ENCODE peak calls at places on chromosomes 16 and 17, in ten cellular contexts. One of them, this sample, is unnamed. For H3K4me1, the result is how much of the 10 kb centered on the place peaks cover.

GRCh38 chr17:68195667-68196393 is 52.0 kb upstream of the AMZ2 start:
- DNase-seq in GM23338: peak
- DNase-seq in spleen: peak
- DNase-seq in vagina: peak
- DNase-seq in SK-N-SH: peak
- DNase-seq in prostate gland: no peak
- DNase-seq in transverse colon: no peak
- DNase-seq in HCT116: no peak
- DNase-seq in sigmoid colon: no peak
- DNase-seq in suprapubic skin: no peak
- DNase-seq in this sample: no peak

GRCh38 chr16:81790277-81790676 is 11.2 kb downstream of the PLCG2 start:
- DNase-seq in GM23338: no peak
- DNase-seq in spleen: no peak
- DNase-seq in vagina: no peak
- DNase-seq in SK-N-SH: no peak
- DNase-seq in prostate gland: no peak
- DNase-seq in transverse colon: no peak
- DNase-seq in HCT116: no peak
- DNase-seq in sigmoid colon: no peak
- DNase-seq in suprapubic skin: no peak
- DNase-seq in this sample: no peak

GRCh38 chr16:88685156-88686061 is 898 bp downstream of the SNAI3 start:
- DNase-seq in GM23338: peak
- DNase-seq in spleen: peak
- DNase-seq in vagina: no peak
- DNase-seq in SK-N-SH: peak
- DNase-seq in prostate gland: no peak
- DNase-seq in transverse colon: peak
- DNase-seq in HCT116: no peak
- DNase-seq in sigmoid colon: no peak
- DNase-seq in suprapubic skin: no peak
- DNase-seq in this sample: no peak

GRCh38 chr16:88454315-88455057 is 1.4 kb downstream of the ZFPM1 start:
- DNase-seq in GM23338: peak
- DNase-seq in spleen: peak
- DNase-seq in vagina: no peak
- DNase-seq in SK-N-SH: peak
- DNase-seq in prostate gland: no peak
- DNase-seq in transverse colon: peak
- DNase-seq in HCT116: no peak
- DNase-seq in sigmoid colon: no peak
- DNase-seq in suprapubic skin: no peak
- DNase-seq in this sample: peak

GRCh38 chr17:40341808-40342574 is 22.5 kb downstream of the GJD3 start:
- DNase-seq in GM23338: peak
- DNase-seq in spleen: peak
- DNase-seq in vagina: no peak
- DNase-seq in SK-N-SH: peak
- DNase-seq in prostate gland: peak
- DNase-seq in transverse colon: peak
- DNase-seq in HCT116: no peak
- DNase-seq in sigmoid colon: peak
- DNase-seq in suprapubic skin: peak
- DNase-seq in this sample: peak

GRCh38 chr17:5050281-5050680 is 15.1 kb upstream of the SLC52A1 start:
- DNase-seq in GM23338: no peak
- DNase-seq in spleen: no peak
- DNase-seq in vagina: no peak
- DNase-seq in SK-N-SH: no peak
- DNase-seq in prostate gland: no peak
- DNase-seq in transverse colon: no peak
- DNase-seq in HCT116: no peak
- DNase-seq in sigmoid colon: no peak
- DNase-seq in suprapubic skin: no peak
- DNase-seq in this sample: no peak

GRCh38 chr17:32275060-32276042 is 9.7 kb downstream of the RHBDL3 start:
- DNase-seq in GM23338: peak
- DNase-seq in spleen: no peak
- DNase-seq in vagina: no peak
- DNase-seq in SK-N-SH: peak
- DNase-seq in prostate gland: no peak
- DNase-seq in transverse colon: no peak
- DNase-seq in HCT116: peak
- DNase-seq in sigmoid colon: no peak
- DNase-seq in suprapubic skin: no peak
- DNase-seq in this sample: no peak

GRCh38 chr16:82603784-82604411 is 22.9 kb upstream of the CDH13 start:
- DNase-seq in GM23338: peak
- DNase-seq in spleen: no peak
- DNase-seq in vagina: no peak
- DNase-seq in SK-N-SH: no peak
- DNase-seq in prostate gland: peak
- DNase-seq in transverse colon: peak
- DNase-seq in HCT116: peak
- DNase-seq in sigmoid colon: no peak
- DNase-seq in suprapubic skin: no peak
- DNase-seq in this sample: peak

GRCh38 chr17:42342242-42343008 is 45.8 kb downstream of the STAT3 start:
- DNase-seq in GM23338: no peak
- DNase-seq in spleen: no peak
- DNase-seq in vagina: no peak
- DNase-seq in SK-N-SH: no peak
- DNase-seq in prostate gland: no peak
- DNase-seq in transverse colon: no peak
- DNase-seq in HCT116: no peak
- DNase-seq in sigmoid colon: peak
- DNase-seq in suprapubic skin: no peak
- DNase-seq in this sample: no peak

GRCh38 chr17:64025732-64026294 is 5.4 kb upstream of the ICAM2 start:
- DNase-seq in GM23338: peak
- DNase-seq in spleen: peak
- DNase-seq in vagina: peak
- DNase-seq in SK-N-SH: peak
- DNase-seq in prostate gland: peak
- DNase-seq in transverse colon: peak
- DNase-seq in HCT116: peak
- DNase-seq in sigmoid colon: peak
- DNase-seq in suprapubic skin: peak
- DNase-seq in this sample: peak

GRCh38 chr17:64024215-64024654 is 3.8 kb upstream of the ICAM2 start:
- DNase-seq in GM23338: no peak
- DNase-seq in spleen: no peak
- DNase-seq in vagina: no peak
- DNase-seq in SK-N-SH: no peak
- DNase-seq in prostate gland: no peak
- DNase-seq in transverse colon: no peak
- DNase-seq in HCT116: no peak
- DNase-seq in sigmoid colon: peak
- DNase-seq in suprapubic skin: no peak
- DNase-seq in this sample: no peak

GRCh38 chr17:64028874-64029464 is 8.5 kb upstream of the ICAM2 start:
- DNase-seq in GM23338: peak
- DNase-seq in spleen: peak
- DNase-seq in vagina: no peak
- DNase-seq in SK-N-SH: peak
- DNase-seq in prostate gland: peak
- DNase-seq in transverse colon: peak
- DNase-seq in HCT116: peak
- DNase-seq in sigmoid colon: peak
- DNase-seq in suprapubic skin: no peak
- DNase-seq in this sample: peak

GRCh38 chr17:64022631-64023063 is 2.2 kb upstream of the ICAM2 start:
- DNase-seq in GM23338: no peak
- DNase-seq in spleen: no peak
- DNase-seq in vagina: peak
- DNase-seq in SK-N-SH: no peak
- DNase-seq in prostate gland: no peak
- DNase-seq in transverse colon: no peak
- DNase-seq in HCT116: no peak
- DNase-seq in sigmoid colon: peak
- DNase-seq in suprapubic skin: no peak
- DNase-seq in this sample: no peak

DNA sequence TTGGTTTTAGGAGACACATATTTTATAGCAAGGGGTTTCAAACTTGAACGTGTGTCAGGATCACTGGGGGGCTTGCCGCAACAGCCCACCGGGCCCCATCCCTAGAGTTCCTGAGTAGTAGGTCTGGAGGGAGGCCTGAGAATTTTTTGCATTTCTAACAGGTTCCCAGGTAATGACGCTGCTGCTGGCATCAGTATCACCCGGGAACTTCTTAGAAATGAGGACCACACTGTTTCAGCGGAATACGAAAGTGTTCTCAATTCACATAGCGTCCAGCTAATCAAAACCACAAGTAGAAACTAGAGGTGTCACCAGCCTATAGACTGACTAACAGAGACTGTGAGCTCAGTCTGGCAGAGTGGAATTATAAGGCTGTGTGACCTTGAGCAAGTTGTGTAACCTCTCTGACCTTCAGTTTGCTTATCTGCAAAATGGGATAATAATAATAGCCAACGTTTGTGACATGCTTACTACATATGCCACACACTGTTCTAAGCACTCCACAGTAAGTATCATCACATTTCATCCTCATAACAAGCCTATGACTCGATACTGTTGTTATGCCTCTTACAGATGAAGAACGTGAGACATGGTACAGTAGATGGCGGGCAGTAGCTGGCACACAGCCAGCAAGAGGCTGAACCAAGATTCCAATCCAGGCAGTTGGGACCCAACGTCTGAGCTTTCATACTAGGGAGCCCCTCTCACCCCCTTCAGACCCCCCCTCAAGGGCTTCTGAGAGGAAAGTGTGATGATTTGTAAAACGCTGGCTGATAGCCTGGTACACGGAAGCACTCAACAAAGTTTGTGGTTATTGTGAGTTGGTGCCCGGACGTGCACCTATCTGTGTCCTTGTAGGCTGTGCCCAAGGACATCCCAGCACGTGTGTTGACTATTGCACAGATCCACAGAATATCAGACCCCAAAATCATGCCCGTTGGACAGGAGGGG is 4.6 kb upstream of the ICAM2 start:
- DNase-seq in GM23338: no peak
- DNase-seq in spleen: no peak
- DNase-seq in vagina: peak
- DNase-seq in SK-N-SH: no peak
- DNase-seq in prostate gland: no peak
- DNase-seq in transverse colon: no peak
- DNase-seq in HCT116: no peak
- DNase-seq in sigmoid colon: peak
- DNase-seq in suprapubic skin: peak
- DNase-seq in this sample: no peak
- H3K4me1 ChIP-seq in GM23338: under half
- H3K4me1 ChIP-seq in spleen: half or more
- H3K4me1 ChIP-seq in vagina: under half
- H3K4me1 ChIP-seq in SK-N-SH: under half
- H3K4me1 ChIP-seq in prostate gland: under half
- H3K4me1 ChIP-seq in transverse colon: under half
- H3K4me1 ChIP-seq in HCT116: under half
- H3K4me1 ChIP-seq in sigmoid colon: under half
- H3K4me1 ChIP-seq in suprapubic skin: under half
- H3K4me1 ChIP-seq in this sample: under half

DNA sequence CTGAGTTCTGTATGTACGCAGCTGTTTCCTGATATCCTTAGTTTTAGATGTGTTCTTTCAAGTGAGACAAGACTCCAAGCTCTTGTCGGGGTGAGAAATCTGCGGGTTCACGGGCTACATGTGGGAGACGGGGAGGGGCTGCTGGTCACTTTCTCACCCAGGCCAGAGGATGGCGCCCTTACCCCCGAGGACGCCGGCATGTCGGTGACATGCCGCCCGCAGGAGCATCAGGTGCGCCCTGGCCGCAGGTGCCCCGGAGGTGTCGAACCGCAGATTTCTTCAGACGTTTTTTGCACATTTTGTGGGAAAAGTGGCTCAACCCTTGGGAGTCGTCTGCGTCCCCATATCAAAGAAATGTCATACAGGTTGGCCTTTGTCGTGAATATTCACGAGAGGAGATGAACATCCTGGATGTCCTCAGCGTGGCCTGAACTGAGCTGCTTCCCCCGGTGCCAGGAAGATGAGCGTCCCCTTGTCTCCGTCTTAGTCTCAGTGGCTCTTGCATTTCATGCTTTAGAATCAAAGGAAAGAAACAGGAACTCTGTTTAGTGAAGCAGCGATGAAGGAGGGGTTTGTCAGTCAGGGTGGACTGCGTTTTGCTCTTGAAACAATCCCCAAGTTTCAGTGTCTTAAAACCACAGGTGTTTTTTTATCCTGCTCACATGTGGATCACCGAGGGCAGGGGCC is 75.3 kb upstream of the ZNF750 start:
- DNase-seq in GM23338: peak
- DNase-seq in spleen: no peak
- DNase-seq in vagina: no peak
- DNase-seq in SK-N-SH: peak
- DNase-seq in prostate gland: no peak
- DNase-seq in transverse colon: no peak
- DNase-seq in HCT116: no peak
- DNase-seq in sigmoid colon: no peak
- DNase-seq in suprapubic skin: no peak
- DNase-seq in this sample: no peak
- TF ChIP-seq CTCF in GM23338: peak
- TF ChIP-seq CTCF in spleen: no peak
- TF ChIP-seq CTCF in vagina: no peak
- TF ChIP-seq CTCF in SK-N-SH: peak
- TF ChIP-seq CTCF in prostate gland: peak
- TF ChIP-seq CTCF in transverse colon: no peak
- TF ChIP-seq CTCF in HCT116: peak
- TF ChIP-seq CTCF in sigmoid colon: no peak
- TF ChIP-seq CTCF in suprapubic skin: no peak
- TF ChIP-seq CTCF in this sample: no peak

GRCh38 chr16:16150117-16150877 is 73.0 kb downstream of the ABCC6 start:
- DNase-seq in GM23338: peak
- DNase-seq in spleen: no peak
- DNase-seq in vagina: no peak
- DNase-seq in SK-N-SH: peak
- DNase-seq in prostate gland: peak
- DNase-seq in transverse colon: peak
- DNase-seq in HCT116: no peak
- DNase-seq in sigmoid colon: peak
- DNase-seq in suprapubic skin: no peak
- DNase-seq in this sample: no peak
- TF ChIP-seq POLR2AphosphoS5 in GM23338: no peak
- TF ChIP-seq POLR2AphosphoS5 in spleen: peak
- TF ChIP-seq POLR2AphosphoS5 in vagina: peak
- TF ChIP-seq POLR2AphosphoS5 in SK-N-SH: peak
- TF ChIP-seq POLR2AphosphoS5 in prostate gland: peak
- TF ChIP-seq POLR2AphosphoS5 in transverse colon: peak
- TF ChIP-seq POLR2AphosphoS5 in HCT116: no peak
- TF ChIP-seq POLR2AphosphoS5 in sigmoid colon: peak
- TF ChIP-seq POLR2AphosphoS5 in suprapubic skin: no peak
- TF ChIP-seq POLR2AphosphoS5 in this sample: no peak

DNA sequence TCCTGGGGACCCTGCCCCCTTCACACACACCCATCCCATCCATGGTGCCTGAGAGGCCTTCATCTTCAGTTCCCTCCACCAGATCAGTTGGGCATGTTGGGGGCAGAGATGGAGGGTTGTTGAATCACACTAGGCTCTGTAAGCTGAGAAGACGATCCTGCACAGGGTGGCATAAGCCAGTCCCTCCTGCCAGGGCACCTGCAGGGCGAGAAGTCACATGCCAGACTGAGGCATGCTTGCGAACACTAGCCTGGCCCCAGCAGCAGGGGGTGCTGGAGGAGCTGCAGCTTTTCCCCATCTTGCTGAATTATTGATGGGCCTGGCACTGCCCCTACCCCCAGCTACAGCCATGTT is 6.1 kb upstream of the TBX2 start:
- DNase-seq in GM23338: no peak
- DNase-seq in spleen: no peak
- DNase-seq in vagina: no peak
- DNase-seq in SK-N-SH: peak
- DNase-seq in prostate gland: no peak
- DNase-seq in transverse colon: no peak
- DNase-seq in HCT116: no peak
- DNase-seq in sigmoid colon: no peak
- DNase-seq in suprapubic skin: no peak
- DNase-seq in this sample: no peak
- H3K4me1 ChIP-seq in GM23338: under half
- H3K4me1 ChIP-seq in spleen: under half
- H3K4me1 ChIP-seq in vagina: under half
- H3K4me1 ChIP-seq in SK-N-SH: under half
- H3K4me1 ChIP-seq in prostate gland: under half
- H3K4me1 ChIP-seq in transverse colon: under half
- H3K4me1 ChIP-seq in HCT116: under half
- H3K4me1 ChIP-seq in sigmoid colon: under half
- H3K4me1 ChIP-seq in suprapubic skin: under half
- H3K4me1 ChIP-seq in this sample: under half

This sample was measured in stomach.